ENCODE peak calls at places on chromosomes 6 and 20, in six cellular contexts. O is fibroblast of mammary gland, X is thoracic aorta, N is pancreas, W is left ventricle myocardium inferior, V is GM23338. P is an unnamed sample.

GRCh38 chr20:33770005-33770404 is 38.2 kb downstream of the ZNF341 start:
- DNase-seq in O (no peak), X (no peak), N (no peak), W (no peak), V (no peak), P (no peak)

GRCh38 chr6:106847116-106847515 is 127.4 kb downstream of the CD24 start:
- DNase-seq in O (no peak), X (no peak), N (no peak), W (no peak), V (no peak), P (no peak)

GRCh38 chr6:33445020-33445676 is 9.2 kb upstream of the ZBTB9 start:
- DNase-seq in O (no peak), X (no peak), N (no peak), W (no peak), V (no peak), P (no peak)

GRCh38 chr6:160347259-160348208 is 644 bp upstream of the SLC22A3 start:
- DNase-seq in O (no peak), X (no peak), N (peak), W (no peak), V (peak), P (no peak)

GRCh38 chr20:14604143-14604542 is 266.7 kb upstream of the FLRT3 start:
- DNase-seq in O (no peak), X (no peak), N (no peak), W (no peak), V (no peak), P (no peak)

GRCh38 chr6:43699564-43700186 is 12.1 kb upstream of the MRPS18A start:
- DNase-seq in O (peak), X (no peak), N (no peak), W (no peak), V (no peak), P (peak)

GRCh38 chr20:14764511-14765369 is 427.3 kb upstream of the FLRT3 start:
- DNase-seq in O (no peak), X (no peak), N (peak), W (no peak), V (no peak), P (no peak)

GRCh38 chr6:2749972-2750600 is 636 bp downstream of the MYLK4 start:
- DNase-seq in O (peak), X (no peak), N (peak), W (peak), V (peak), P (peak)

GRCh38 chr20:17725094-17725835 is 25.5 kb downstream of the BANF2 start:
- DNase-seq in O (no peak), X (no peak), N (peak), W (no peak), V (no peak), P (no peak)

GRCh38 chr6:48564036-48564820 is 453.2 kb upstream of the PTCHD4 start:
- DNase-seq in O (no peak), X (no peak), N (no peak), W (no peak), V (peak), P (no peak)

GRCh38 chr6:1641391-1641790 is 31.7 kb downstream of the FOXC1 start:
- DNase-seq in O (no peak), X (no peak), N (peak), W (no peak), V (no peak), P (no peak)

GRCh38 chr20:54624701-54625472 is 149.5 kb downstream of the DOK5 start:
- DNase-seq in O (no peak), X (no peak), N (no peak), W (no peak), V (no peak), P (no peak)

GRCh38 chr6:54718541-54719023 is 128.0 kb upstream of the FAM83B start:
- DNase-seq in O (no peak), X (no peak), N (no peak), W (no peak), V (no peak), P (no peak)

GRCh38 chr6:5115168-5115567 is 30.0 kb downstream of the PPP1R3G start:
- DNase-seq in O (peak), X (no peak), N (no peak), W (peak), V (no peak), P (peak)
- TF ChIP-seq CTCF in O (peak), X (no peak), N (no peak), W (peak), V (no peak), P (peak)

DNA sequence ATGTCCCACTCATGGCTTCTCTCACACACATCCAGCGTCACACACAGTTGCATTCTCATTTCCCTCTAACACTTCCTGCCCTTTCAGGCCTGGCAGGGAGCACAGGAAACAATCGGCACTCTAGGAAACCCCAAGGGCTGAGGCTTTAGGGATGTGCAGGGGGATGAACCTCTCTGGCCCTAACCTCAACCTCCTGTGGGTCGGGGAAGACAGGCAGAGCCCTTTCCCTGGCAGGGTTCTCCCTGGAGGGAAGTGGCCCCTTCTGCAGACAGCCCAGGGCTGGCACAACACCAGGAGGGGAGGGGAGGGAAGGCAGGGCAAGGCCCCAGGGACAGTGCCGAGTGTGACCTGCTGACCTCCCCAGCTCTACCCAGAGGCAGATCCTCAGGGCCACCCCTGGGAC is 2.7 kb downstream of the TEAD3 start:
- DNase-seq in O (no peak), X (no peak), N (no peak), W (peak), V (peak), P (peak)
- H3K4me3 ChIP-seq in O (no peak), X (peak), N (no peak), W (peak), V (peak), P (peak)

GRCh38 chr6:161443868-161444267 is 170.0 kb upstream of the AGPAT4 start:
- DNase-seq in O (peak), X (no peak), N (no peak), W (no peak), V (peak), P (no peak)

GRCh38 chr6:161444966-161445799 is 171.3 kb upstream of the AGPAT4 start:
- DNase-seq in O (no peak), X (no peak), N (no peak), W (no peak), V (no peak), P (no peak)

GRCh38 chr6:161442381-161442858 is 168.6 kb upstream of the AGPAT4 start:
- DNase-seq in O (no peak), X (no peak), N (no peak), W (no peak), V (no peak), P (no peak)

GRCh38 chr6:161446296-161446925 is 172.6 kb upstream of the AGPAT4 start:
- DNase-seq in O (no peak), X (no peak), N (no peak), W (no peak), V (no peak), P (no peak)

DNA sequence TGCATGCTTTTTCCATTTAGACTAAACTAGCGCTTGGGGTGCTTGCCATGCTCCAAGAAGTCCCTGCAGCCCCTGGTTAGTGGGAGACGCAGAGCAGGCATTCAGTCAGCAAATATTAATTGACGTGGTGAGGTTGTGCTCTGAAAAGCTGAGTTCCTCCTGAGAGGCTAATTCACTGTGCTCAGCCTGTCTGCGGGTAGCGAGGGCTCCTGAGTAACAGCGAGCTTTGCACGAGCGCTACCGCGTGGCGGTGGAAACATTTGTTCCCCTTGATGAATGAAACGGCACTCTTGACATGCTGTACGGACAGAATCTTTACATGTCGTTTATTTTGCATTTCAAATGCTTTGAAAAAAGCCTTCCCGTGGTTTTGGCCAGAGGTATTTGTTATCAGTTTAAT is 170.6 kb upstream of the AGPAT4 start:
- DNase-seq in O (peak), X (no peak), N (peak), W (no peak), V (peak), P (no peak)
- TF ChIP-seq CTCF in O (no peak), X (peak), N (no peak), W (peak), V (peak), P (no peak)

GRCh38 chr6:95804847-95805541 is 210.8 kb upstream of the FUT9 start:
- DNase-seq in O (no peak), X (no peak), N (peak), W (no peak), V (no peak), P (no peak)

GRCh38 chr6:95803889-95804288 is 211.9 kb upstream of the FUT9 start:
- DNase-seq in O (no peak), X (no peak), N (no peak), W (no peak), V (no peak), P (no peak)

GRCh38 chr6:95797054-95797453 is 218.7 kb upstream of the FUT9 start:
- DNase-seq in O (no peak), X (no peak), N (no peak), W (no peak), V (no peak), P (no peak)

GRCh38 chr6:95805699-95806098 is 210.1 kb upstream of the FUT9 start:
- DNase-seq in O (no peak), X (no peak), N (no peak), W (no peak), V (no peak), P (no peak)

DNA sequence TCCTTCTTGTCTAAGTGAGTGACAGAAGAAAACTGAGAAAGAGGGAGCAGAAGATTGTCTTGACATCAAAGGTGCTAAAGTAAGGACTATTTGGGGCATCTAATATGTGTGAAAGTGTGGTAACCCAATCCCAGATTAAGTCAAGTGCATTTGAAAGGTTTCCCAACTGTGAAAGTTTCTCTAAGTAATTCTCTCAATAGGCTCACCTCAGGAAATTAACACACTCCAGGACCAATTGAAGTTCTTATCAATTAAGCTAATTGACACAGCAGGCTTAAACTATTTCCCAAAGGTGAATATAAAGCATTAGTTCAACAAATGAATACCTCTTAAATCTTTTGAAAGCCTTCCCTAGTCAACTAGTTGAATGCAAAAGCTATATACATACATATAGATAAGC is 212.8 kb upstream of the FUT9 start:
- DNase-seq in O (no peak), X (no peak), N (no peak), W (no peak), V (peak), P (no peak)
- H3K4me3 ChIP-seq in O (no peak), X (no peak), N (no peak), W (no peak), V (no peak), P (no peak)

GRCh38 chr6:66662196-66662595 is 955.2 kb upstream of the EYS start:
- DNase-seq in O (peak), X (no peak), N (no peak), W (no peak), V (peak), P (peak)
- TF ChIP-seq CTCF in O (peak), X (peak), N (no peak), W (peak), V (peak), P (peak)

GRCh38 chr20:44460795-44461141 is 14.9 kb upstream of the TTPAL start:
- DNase-seq in O (peak), X (no peak), N (no peak), W (no peak), V (peak), P (no peak)
- H3K4me3 ChIP-seq in O (no peak), X (no peak), N (no peak), W (no peak), V (no peak), P (no peak)

GRCh38 chr20:53411129-53411528 is 182.5 kb downstream of the ZNF217 start:
- DNase-seq in O (no peak), X (no peak), N (no peak), W (no peak), V (no peak), P (no peak)

GRCh38 chr20:53409177-53409576 is 184.5 kb downstream of the ZNF217 start:
- DNase-seq in O (peak), X (no peak), N (no peak), W (no peak), V (no peak), P (no peak)

GRCh38 chr20:53412600-53413187 is 180.9 kb downstream of the ZNF217 start:
- DNase-seq in O (no peak), X (no peak), N (no peak), W (no peak), V (no peak), P (no peak)

GRCh38 chr20:53408728-53409157 is 184.9 kb downstream of the ZNF217 start:
- DNase-seq in O (peak), X (no peak), N (no peak), W (no peak), V (no peak), P (no peak)

DNA sequence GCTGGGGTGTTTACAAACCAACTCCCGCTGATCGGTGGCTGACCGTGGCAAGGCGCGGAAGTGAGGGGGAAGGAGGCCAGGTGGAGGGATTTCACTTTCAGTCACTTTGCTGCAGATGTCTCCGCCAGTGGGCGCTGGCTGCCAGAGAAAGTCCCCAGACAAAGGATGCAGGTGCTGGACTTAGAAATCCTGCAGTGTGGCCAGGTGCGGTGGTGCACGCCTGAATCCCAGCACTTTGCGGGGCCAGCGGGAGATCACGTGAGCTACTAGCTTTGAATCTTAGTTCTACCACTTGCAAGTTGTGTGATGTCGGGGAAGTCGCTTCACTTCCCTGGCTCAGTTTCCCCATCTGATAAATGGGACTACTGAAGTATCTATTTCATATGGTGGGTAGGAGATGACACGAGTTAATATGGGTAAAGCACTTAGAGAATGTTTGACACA is 180.4 kb downstream of the ZNF217 start:
- DNase-seq in O (no peak), X (no peak), N (peak), W (no peak), V (peak), P (no peak)
- TF ChIP-seq CTCF in O (no peak), X (no peak), N (no peak), W (peak), V (peak), P (no peak)

DNA sequence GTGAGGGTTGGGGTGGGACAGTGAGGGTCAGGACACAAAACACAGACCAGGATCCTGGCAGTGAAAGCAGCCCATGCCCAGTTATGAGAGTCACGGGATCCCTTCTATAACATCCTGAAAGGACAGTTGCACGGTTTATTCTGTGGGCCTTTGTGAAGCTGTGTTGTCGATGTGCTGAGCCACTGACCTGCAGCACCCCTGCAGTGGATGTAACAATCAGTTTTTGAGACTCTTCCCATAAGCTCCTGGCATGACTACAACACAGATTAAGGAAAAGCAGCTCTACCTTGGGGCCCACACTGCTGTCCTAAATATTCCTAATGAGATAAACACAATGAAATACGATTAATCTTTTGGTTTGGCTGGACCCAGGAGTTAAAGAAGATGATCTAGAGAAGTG is 3.7 kb downstream of the PYGB start:
- DNase-seq in O (no peak), X (no peak), N (no peak), W (no peak), V (no peak), P (peak)
- H3K4me3 ChIP-seq in O (no peak), X (no peak), N (no peak), W (peak), V (no peak), P (no peak)

P was measured in foreskin fibroblast.